ENCODE peak calls at places on chromosome 10, in ten cellular contexts. W is adrenal gland, R is heart left ventricle, X is H1, I is right atrium auricular region, B is heart right ventricle, J is spleen, G is neural progenitor cell, F is Panc1, Y is adipocyte. L is an unnamed sample.

GRCh38 chr10:102457591-102458150 is 6.3 kb upstream of the C10orf95 start:
- DNase-seq in W (no peak), R (no peak), X (no peak), I (no peak), B (no peak), J (no peak), G (no peak), F (no peak), Y (no peak), L (no peak)

GRCh38 chr10:79129361-79129997 is 60.7 kb downstream of the ZMIZ1 start:
- DNase-seq in W (peak; percentile 54), R (no peak), X (peak; percentile 90), I (no peak), B (no peak), J (no peak), G (peak; percentile 88), F (no peak), Y (peak; percentile 36), L (no peak)

GRCh38 chr10:14601872-14602725 is 172.6 kb downstream of the FAM107B start:
- DNase-seq in W (peak; percentile 48), R (no peak), X (no peak), I (no peak), B (no peak), J (peak; percentile 87), G (no peak), F (no peak), Y (peak; percentile 88), L (no peak)

GRCh38 chr10:116879817-116880216 is 30.5 kb downstream of the ENO4 start:
- DNase-seq in W (no peak), R (no peak), X (no peak), I (no peak), B (no peak), J (no peak), G (peak; percentile 81), F (no peak), Y (no peak), L (no peak)

GRCh38 chr10:47206449-47207279 is 93.3 kb upstream of the GDF10 start:
- DNase-seq in W (no peak), R (no peak), X (no peak), I (peak; percentile 5), B (no peak), J (no peak), G (no peak), F (no peak), Y (no peak), L (no peak)

GRCh38 chr10:5206799-5207198 is 10.2 kb downstream of the AKR1C4 start:
- DNase-seq in W (no peak), R (no peak), X (no peak), I (no peak), B (no peak), J (no peak), G (no peak), F (no peak), Y (no peak), L (no peak)

GRCh38 chr10:111384556-111384955 is 307.7 kb downstream of the ADRA2A start:
- DNase-seq in W (no peak), R (no peak), X (no peak), I (no peak), B (no peak), J (no peak), G (no peak), F (no peak), Y (no peak), L (no peak)

GRCh38 chr10:34996843-34997242 is 93.3 kb downstream of the CUL2 start:
- DNase-seq in W (peak; percentile 43), R (no peak), X (no peak), I (no peak), B (no peak), J (no peak), G (no peak), F (no peak), Y (no peak), L (no peak)

GRCh38 chr10:50251309-50251850 is at the start of gene ASAH2:
- DNase-seq in W (no peak), R (no peak), X (no peak), I (no peak), B (no peak), J (no peak), G (no peak), F (no peak), Y (no peak), L (no peak)

GRCh38 chr10:50254479-50254878 is 3.2 kb upstream of the ASAH2 start:
- DNase-seq in W (no peak), R (no peak), X (no peak), I (no peak), B (no peak), J (no peak), G (no peak), F (no peak), Y (no peak), L (no peak)

GRCh38 chr10:50248598-50248997 is 2.7 kb downstream of the ASAH2 start:
- DNase-seq in W (no peak), R (no peak), X (no peak), I (no peak), B (no peak), J (no peak), G (no peak), F (no peak), Y (no peak), L (no peak)

GRCh38 chr10:50248057-50248456 is 3.3 kb downstream of the ASAH2 start:
- DNase-seq in W (no peak), R (no peak), X (no peak), I (no peak), B (no peak), J (no peak), G (no peak), F (no peak), Y (no peak), L (no peak)

GRCh38 chr10:50250058-50250854 is 1.1 kb downstream of the ASAH2 start:
- DNase-seq in W (no peak), R (no peak), X (no peak), I (no peak), B (no peak), J (no peak), G (no peak), F (no peak), Y (no peak), L (no peak)
- H3K27me3 ChIP-seq in W (peaks cover 8% of the 10 kb centered on the region), R (no peaks in the 10 kb centered on the region), X (no peaks in the 10 kb centered on the region), I (no peaks in the 10 kb centered on the region), B (peaks cover 4% of the 10 kb centered on the region), J (peaks cover 7% of the 10 kb centered on the region), G (no peaks in the 10 kb centered on the region), F (peaks cover 18% of the 10 kb centered on the region), Y (peaks cover 11% of the 10 kb centered on the region), L (no peaks in the 10 kb centered on the region)

GRCh38 chr10:3906511-3907111 is 121.6 kb upstream of the KLF6 start:
- DNase-seq in W (no peak), R (no peak), X (no peak), I (no peak), B (no peak), J (no peak), G (no peak), F (peak; percentile 89), Y (peak; percentile 73), L (no peak)

GRCh38 chr10:3904419-3904975 is 119.5 kb upstream of the KLF6 start:
- DNase-seq in W (no peak), R (no peak), X (no peak), I (no peak), B (no peak), J (no peak), G (no peak), F (no peak), Y (no peak), L (no peak)

GRCh38 chr10:3901370-3901769 is 116.4 kb upstream of the KLF6 start:
- DNase-seq in W (no peak), R (no peak), X (no peak), I (no peak), B (no peak), J (no peak), G (no peak), F (no peak), Y (no peak), L (no peak)

GRCh38 chr10:3902054-3902808 is 117.2 kb upstream of the KLF6 start:
- DNase-seq in W (no peak), R (peak; percentile 42), X (no peak), I (no peak), B (no peak), J (peak; percentile 88), G (peak; percentile 5), F (no peak), Y (peak; percentile 37), L (no peak)

DNA sequence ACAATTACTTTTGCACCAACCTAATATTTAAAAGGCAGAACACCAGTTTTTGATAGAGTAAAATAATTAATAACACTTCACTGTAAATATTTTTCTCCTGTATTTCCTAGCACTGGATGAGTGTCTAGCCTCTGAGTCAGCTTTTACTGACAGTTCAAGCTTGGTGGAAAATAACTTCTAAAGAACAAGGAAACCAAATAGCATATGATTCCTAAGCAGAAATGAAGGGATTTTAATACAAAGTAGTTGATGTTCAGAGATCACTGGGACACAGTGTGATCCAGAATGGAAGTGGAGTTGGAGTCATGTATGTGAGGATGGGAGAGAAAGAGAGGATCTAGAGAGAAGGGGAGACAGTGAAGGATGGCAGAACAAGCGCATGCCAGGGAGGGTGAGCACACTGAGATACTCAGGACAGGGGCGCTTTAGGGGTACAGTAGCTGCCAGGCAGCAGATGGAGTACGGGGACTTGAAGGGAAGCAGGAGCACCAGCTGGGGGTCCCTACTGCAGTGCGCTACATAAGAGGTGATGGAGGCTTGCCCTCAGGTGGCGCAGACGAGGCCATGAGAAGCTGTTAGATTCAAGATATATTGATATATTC is 117.9 kb upstream of the KLF6 start:
- DNase-seq in W (no peak), R (no peak), X (no peak), I (no peak), B (no peak), J (no peak), G (no peak), F (no peak), Y (peak; percentile 53), L (no peak)
- H3K4me1 ChIP-seq in W (no peaks in the 10 kb centered on the region), R (peaks cover 9% of the 10 kb centered on the region), X (no peaks in the 10 kb centered on the region), I (no peaks in the 10 kb centered on the region), B (peaks cover 21% of the 10 kb centered on the region), J (peaks cover 9% of the 10 kb centered on the region), G (no peaks in the 10 kb centered on the region), F (peaks cover 50% of the 10 kb centered on the region), Y (peaks cover 23% of the 10 kb centered on the region), L (no peaks in the 10 kb centered on the region)

GRCh38 chr10:917999-918398 is 13.5 kb downstream of the LARP4B start:
- DNase-seq in W (no peak), R (no peak), X (no peak), I (no peak), B (no peak), J (no peak), G (no peak), F (no peak), Y (no peak), L (no peak)
- H3K36me3 ChIP-seq in W (no peaks in the 10 kb centered on the region), R (no peaks in the 10 kb centered on the region), X (no peaks in the 10 kb centered on the region), I (no peaks in the 10 kb centered on the region), B (no peaks in the 10 kb centered on the region), J (no peaks in the 10 kb centered on the region), G (no peaks in the 10 kb centered on the region), F (no peaks in the 10 kb centered on the region), Y (peaks cover 5% of the 10 kb centered on the region), L (no peaks in the 10 kb centered on the region)

GRCh38 chr10:69580435-69580834 is 7.2 kb upstream of the NEUROG3 start:
- DNase-seq in W (no peak), R (no peak), X (no peak), I (no peak), B (no peak), J (no peak), G (no peak), F (no peak), Y (no peak), L (no peak)

GRCh38 chr10:69576334-69577011 is 3.3 kb upstream of the NEUROG3 start:
- DNase-seq in W (no peak), R (no peak), X (peak; percentile 63), I (no peak), B (no peak), J (no peak), G (peak; percentile 46), F (no peak), Y (peak; percentile 18), L (no peak)

GRCh38 chr10:69579661-69580060 is 6.4 kb upstream of the NEUROG3 start:
- DNase-seq in W (no peak), R (no peak), X (no peak), I (no peak), B (no peak), J (no peak), G (no peak), F (no peak), Y (no peak), L (no peak)

GRCh38 chr10:69577268-69578232 is 4.3 kb upstream of the NEUROG3 start:
- DNase-seq in W (no peak), R (no peak), X (peak; percentile 65), I (no peak), B (no peak), J (no peak), G (peak; percentile 44), F (no peak), Y (no peak), L (no peak)

DNA sequence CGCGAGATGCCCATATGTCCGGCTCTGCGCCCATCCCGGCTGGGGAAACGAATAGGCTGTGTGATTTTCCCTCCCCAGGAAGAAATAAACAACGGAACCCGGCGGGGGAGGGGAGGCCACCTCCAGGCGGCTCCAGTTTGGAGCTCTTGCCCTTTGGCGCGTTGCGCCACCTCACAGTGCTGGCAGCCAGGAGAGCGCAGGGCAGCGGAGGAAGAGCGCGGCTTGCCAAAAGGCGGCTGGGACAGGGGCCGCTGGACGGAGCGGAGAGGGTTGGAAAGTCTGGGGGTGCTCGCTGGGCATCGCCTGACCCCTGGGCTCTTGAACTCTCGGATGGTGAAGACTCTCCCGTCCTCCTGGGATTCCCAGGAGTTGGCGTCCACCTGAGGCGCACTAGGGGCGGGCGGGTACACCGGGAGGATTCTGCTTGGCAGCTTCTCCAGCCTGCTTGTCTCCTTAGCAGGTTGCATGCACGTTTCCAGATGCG is 5.3 kb upstream of the NEUROG3 start:
- DNase-seq in W (no peak), R (no peak), X (peak; percentile 60), I (no peak), B (no peak), J (no peak), G (peak; percentile 61), F (no peak), Y (no peak), L (no peak)
- H3K27me3 ChIP-seq in W (peaks cover 39% of the 10 kb centered on the region), R (peaks cover 29% of the 10 kb centered on the region), X (peaks cover 81% of the 10 kb centered on the region), I (no peaks in the 10 kb centered on the region), B (peaks cover 75% of the 10 kb centered on the region), J (peaks cover 83% of the 10 kb centered on the region), G (peaks cover 100% of the 10 kb centered on the region), F (peaks cover 52% of the 10 kb centered on the region), Y (peaks cover 67% of the 10 kb centered on the region), L (peaks cover 13% of the 10 kb centered on the region)